ENCODE peak calls at places on chromosome 7, in four cellular contexts. One of them, this sample, is unnamed.

GRCh38 chr7:45922810-45923209 is 1.7 kb upstream of the IGFBP3 start:
- DNase-seq in A549: peak
- DNase-seq in HepG2: no peak
- DNase-seq in K562: no peak
- DNase-seq in this sample: no peak

GRCh38 chr7:87220026-87220733 is 648 bp upstream of the TMEM243 start:
- DNase-seq in HepG2: peak
- DNase-seq in K562: peak
- DNase-seq in A549: peak
- DNase-seq in this sample: peak

GRCh38 chr7:44985900-44986217 is 7.0 kb upstream of the MYO1G start:
- DNase-seq in A549: no peak
- DNase-seq in K562: no peak
- DNase-seq in HepG2: no peak
- DNase-seq in this sample: no peak

GRCh38 chr7:77269360-77270075 is 69.9 kb upstream of the FGL2 start:
- DNase-seq in A549: no peak
- DNase-seq in K562: no peak
- DNase-seq in HepG2: no peak
- DNase-seq in this sample: no peak

GRCh38 chr7:19572566-19572965 is 136.3 kb downstream of the POLR1F start:
- DNase-seq in K562: no peak
- DNase-seq in HepG2: no peak
- DNase-seq in A549: no peak
- DNase-seq in this sample: no peak

GRCh38 chr7:84536256-84536870 is 341.8 kb upstream of the SEMA3A start:
- DNase-seq in K562: no peak
- DNase-seq in HepG2: no peak
- DNase-seq in A549: peak
- DNase-seq in this sample: no peak

GRCh38 chr7:100885440-100886141 is 3.9 kb downstream of the UFSP1 start:
- DNase-seq in HepG2: no peak
- DNase-seq in K562: peak
- DNase-seq in A549: no peak
- DNase-seq in this sample: no peak

GRCh38 chr7:12674053-12674452 is 13.4 kb upstream of the ARL4A start:
- DNase-seq in HepG2: no peak
- DNase-seq in K562: no peak
- DNase-seq in A549: no peak
- DNase-seq in this sample: no peak

GRCh38 chr7:70793060-70793459 is 338.9 kb upstream of the GALNT17 start:
- DNase-seq in K562: no peak
- DNase-seq in A549: no peak
- DNase-seq in HepG2: peak
- DNase-seq in this sample: no peak

GRCh38 chr7:129906700-129907099 is 46.1 kb downstream of the UBE2H start:
- DNase-seq in K562: no peak
- DNase-seq in HepG2: peak
- DNase-seq in A549: peak
- DNase-seq in this sample: no peak

GRCh38 chr7:12157517-12157916 is 53.6 kb upstream of the TMEM106B start:
- DNase-seq in K562: no peak
- DNase-seq in HepG2: no peak
- DNase-seq in A549: no peak
- DNase-seq in this sample: no peak

GRCh38 chr7:155281411-155281969 is 16.2 kb upstream of the INSIG1 start:
- DNase-seq in K562: no peak
- DNase-seq in HepG2: no peak
- DNase-seq in A549: no peak
- DNase-seq in this sample: no peak

GRCh38 chr7:100544949-100545635 is 6.1 kb downstream of the AGFG2 start:
- DNase-seq in A549: no peak
- DNase-seq in HepG2: peak
- DNase-seq in K562: no peak
- DNase-seq in this sample: no peak

GRCh38 chr7:137462074-137462715 is 118.7 kb upstream of the PTN start:
- DNase-seq in K562: no peak
- DNase-seq in A549: no peak
- DNase-seq in HepG2: no peak
- DNase-seq in this sample: no peak

GRCh38 chr7:130943336-130943901 is 209.4 kb upstream of the KLF14 start:
- DNase-seq in A549: peak
- DNase-seq in K562: no peak
- DNase-seq in HepG2: no peak
- DNase-seq in this sample: no peak

GRCh38 chr7:123735539-123735938 is 13.3 kb downstream of the WASL start:
- DNase-seq in HepG2: no peak
- DNase-seq in A549: no peak
- DNase-seq in K562: no peak
- DNase-seq in this sample: no peak

GRCh38 chr7:114426824-114427223 is 12.2 kb downstream of the FOXP2 start:
- DNase-seq in K562: no peak
- DNase-seq in HepG2: no peak
- DNase-seq in A549: peak
- DNase-seq in this sample: no peak

GRCh38 chr7:30816291-30817059 is 45.3 kb downstream of the MINDY4 start:
- DNase-seq in HepG2: no peak
- DNase-seq in A549: no peak
- DNase-seq in K562: no peak
- DNase-seq in this sample: no peak

GRCh38 chr7:106570146-106570545 is 90.8 kb downstream of the CCDC71L start:
- DNase-seq in A549: no peak
- DNase-seq in K562: no peak
- DNase-seq in HepG2: no peak
- DNase-seq in this sample: no peak

GRCh38 chr7:135150072-135150782 is 2.4 kb downstream of the TMEM140 start:
- DNase-seq in K562: no peak
- DNase-seq in A549: no peak
- DNase-seq in HepG2: no peak
- DNase-seq in this sample: no peak

GRCh38 chr7:99098824-99099498 is 44.9 kb downstream of the SMURF1 start:
- DNase-seq in HepG2: peak
- DNase-seq in K562: no peak
- DNase-seq in A549: peak
- DNase-seq in this sample: no peak

GRCh38 chr7:43954524-43955228 is 28.4 kb downstream of the UBE2D4 start:
- DNase-seq in K562: peak
- DNase-seq in A549: peak
- DNase-seq in HepG2: peak
- DNase-seq in this sample: peak

GRCh38 chr7:20312562-20312961 is 18.1 kb upstream of the ITGB8 start:
- DNase-seq in K562: no peak
- DNase-seq in A549: no peak
- DNase-seq in HepG2: no peak
- DNase-seq in this sample: no peak

GRCh38 chr7:30937426-30937825 is 25.8 kb downstream of the AQP1 start:
- DNase-seq in K562: no peak
- DNase-seq in A549: no peak
- DNase-seq in HepG2: no peak
- DNase-seq in this sample: no peak

GRCh38 chr7:135745702-135746312 is 2.8 kb downstream of the FAM180A start:
- DNase-seq in A549: peak
- DNase-seq in HepG2: no peak
- DNase-seq in K562: no peak
- DNase-seq in this sample: no peak

GRCh38 chr7:84025332-84025927 is 169.2 kb downstream of the SEMA3A start:
- DNase-seq in HepG2: peak
- DNase-seq in A549: peak
- DNase-seq in K562: no peak
- DNase-seq in this sample: no peak

GRCh38 chr7:108455833-108456677 is at the start of gene NRCAM:
- DNase-seq in HepG2: no peak
- DNase-seq in A549: peak
- DNase-seq in K562: peak
- DNase-seq in this sample: peak

GRCh38 chr7:82740246-82740848 is 296.8 kb upstream of the CACNA2D1 start:
- DNase-seq in K562: peak
- DNase-seq in A549: peak
- DNase-seq in HepG2: peak
- DNase-seq in this sample: peak

GRCh38 chr7:391411-391951 is 101.5 kb downstream of the FOXL3 start:
- DNase-seq in A549: no peak
- DNase-seq in HepG2: no peak
- DNase-seq in K562: no peak
- DNase-seq in this sample: no peak

GRCh38 chr7:7861211-7861633 is 107.4 kb upstream of the GLCCI1 start:
- DNase-seq in A549: peak
- DNase-seq in K562: no peak
- DNase-seq in HepG2: peak
- DNase-seq in this sample: no peak

GRCh38 chr7:101927389-101928306 is 110.2 kb downstream of the CUX1 start:
- DNase-seq in HepG2: no peak
- DNase-seq in K562: no peak
- DNase-seq in A549: no peak
- DNase-seq in this sample: no peak

GRCh38 chr7:260441-261281 is 29.3 kb upstream of the FOXL3 start:
- DNase-seq in K562: no peak
- DNase-seq in A549: no peak
- DNase-seq in HepG2: no peak
- DNase-seq in this sample: no peak

GRCh38 chr7:137626469-137627067 is 220.2 kb downstream of the DGKI start:
- DNase-seq in A549: peak
- DNase-seq in K562: peak
- DNase-seq in HepG2: peak
- DNase-seq in this sample: peak

GRCh38 chr7:93858857-93859256 is 31.7 kb downstream of the TFPI2 start:
- DNase-seq in A549: no peak
- DNase-seq in HepG2: no peak
- DNase-seq in K562: no peak
- DNase-seq in this sample: no peak

GRCh38 chr7:33796538-33796937 is 108.8 kb upstream of the BMPER start:
- DNase-seq in A549: no peak
- DNase-seq in HepG2: no peak
- DNase-seq in K562: no peak
- DNase-seq in this sample: no peak

GRCh38 chr7:23393636-23394035 is 76.7 kb downstream of the IGF2BP3 start:
- DNase-seq in A549: no peak
- DNase-seq in HepG2: no peak
- DNase-seq in K562: no peak
- DNase-seq in this sample: no peak
- TF ChIP-seq HMGXB4 in A549: no peak
- TF ChIP-seq HMGXB4 in HepG2: no peak
- TF ChIP-seq HMGXB4 in K562: no peak
- TF ChIP-seq HMGXB4 in this sample: no peak

GRCh38 chr7:158062661-158063060 is 525.0 kb downstream of the PTPRN2 start:
- DNase-seq in K562: no peak
- DNase-seq in A549: no peak
- DNase-seq in HepG2: no peak
- DNase-seq in this sample: no peak
- TF ChIP-seq MAX in K562: no peak
- TF ChIP-seq MAX in A549: no peak
- TF ChIP-seq MAX in HepG2: no peak
- TF ChIP-seq MAX in this sample: no peak

GRCh38 chr7:132255898-132256297 is 320.4 kb downstream of the PLXNA4 start:
- DNase-seq in HepG2: peak
- DNase-seq in A549: no peak
- DNase-seq in K562: no peak
- DNase-seq in this sample: no peak
- TF ChIP-seq HMGXB4 in HepG2: no peak
- TF ChIP-seq HMGXB4 in A549: no peak
- TF ChIP-seq HMGXB4 in K562: no peak
- TF ChIP-seq HMGXB4 in this sample: no peak

DNA sequence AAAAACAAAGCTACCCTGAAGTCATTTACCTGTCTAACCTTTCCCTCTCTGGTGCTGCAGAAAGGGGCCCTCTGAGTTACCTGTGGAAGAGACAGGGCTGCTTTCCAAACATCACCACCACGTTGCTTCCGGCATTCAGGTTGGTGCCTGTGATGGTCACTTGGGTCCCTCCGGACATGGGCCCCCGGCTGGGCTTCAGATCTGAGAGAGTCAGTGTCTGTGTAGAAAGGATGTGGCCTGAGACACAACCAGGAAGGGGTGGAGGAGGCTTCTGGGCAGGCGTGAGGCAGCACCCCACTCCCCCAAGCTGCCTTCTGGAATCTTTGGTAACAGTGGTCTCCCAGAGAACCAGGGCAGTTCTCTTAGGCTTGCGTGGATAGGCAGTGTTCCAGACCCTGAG is 388.9 kb downstream of the PLXNA4 start:
- DNase-seq in K562: no peak
- DNase-seq in A549: no peak
- DNase-seq in HepG2: no peak
- DNase-seq in this sample: no peak
- TF ChIP-seq MAX in K562: no peak
- TF ChIP-seq MAX in A549: no peak
- TF ChIP-seq MAX in HepG2: no peak
- TF ChIP-seq MAX in this sample: no peak